ENCODE peak calls at places on chromosome 15, in seven cellular contexts. V, D, C, M, T, O and B are unnamed samples. For H3K27me3, the result is how much of the 10 kb centered on the place peaks cover.

GRCh38 chr15:74314897-74315438 is 52.5 kb downstream of the CYP11A1 start:
- DNase-seq in V (no peak), D (no peak), C (no peak), M (no peak), T (no peak), O (no peak), B (no peak)

GRCh38 chr15:24899367-24899766 is 55.4 kb upstream of the SNRPN start:
- DNase-seq in V (no peak), D (no peak), C (no peak), M (no peak), T (no peak), O (peak), B (no peak)

GRCh38 chr15:91129436-91129835 is 29.4 kb downstream of the SV2B start:
- DNase-seq in V (no peak), D (no peak), C (no peak), M (no peak), T (no peak), O (no peak), B (no peak)

GRCh38 chr15:66679657-66680108 is 22.4 kb upstream of the SMAD6 start:
- DNase-seq in V (peak), D (no peak), C (no peak), M (peak), T (no peak), O (peak), B (peak)

GRCh38 chr15:67118808-67119207 is 53.4 kb downstream of the SMAD3 start:
- DNase-seq in V (no peak), D (no peak), C (no peak), M (no peak), T (no peak), O (no peak), B (no peak)

GRCh38 chr15:93982226-93982641 is 249.1 kb upstream of the MCTP2 start:
- DNase-seq in V (no peak), D (no peak), C (no peak), M (no peak), T (no peak), O (no peak), B (no peak)

GRCh38 chr15:74317820-74318375 is 49.5 kb downstream of the CYP11A1 start:
- DNase-seq in V (no peak), D (no peak), C (peak), M (no peak), T (peak), O (peak), B (peak)

GRCh38 chr15:52008698-52009434 is 10.2 kb upstream of the MAPK6 start:
- DNase-seq in V (peak), D (no peak), C (no peak), M (no peak), T (no peak), O (no peak), B (no peak)

GRCh38 chr15:36601497-36601932 is 22.1 kb downstream of the CDIN1 start:
- DNase-seq in V (no peak), D (no peak), C (peak), M (no peak), T (no peak), O (peak), B (peak)

GRCh38 chr15:29904731-29905417 is 82.6 kb upstream of the TJP1 start:
- DNase-seq in V (no peak), D (no peak), C (no peak), M (no peak), T (no peak), O (peak), B (no peak)

GRCh38 chr15:96268421-96269204 is 61.9 kb upstream of the NR2F2 start:
- DNase-seq in V (no peak), D (no peak), C (no peak), M (no peak), T (no peak), O (peak), B (no peak)

GRCh38 chr15:47717036-47717611 is at the start of gene SEMA6D:
- DNase-seq in V (peak), D (no peak), C (no peak), M (peak), T (peak), O (peak), B (peak)

GRCh38 chr15:74203914-74204431 is 1.4 kb upstream of the STRA6 start:
- DNase-seq in V (no peak), D (no peak), C (peak), M (peak), T (no peak), O (peak), B (peak)

GRCh38 chr15:47674576-47675232 is 42.6 kb upstream of the SEMA6D start:
- DNase-seq in V (no peak), D (no peak), C (no peak), M (no peak), T (no peak), O (no peak), B (no peak)

GRCh38 chr15:34318277-34319079 is 19.1 kb downstream of the SLC12A6 start:
- DNase-seq in V (peak), D (peak), C (no peak), M (peak), T (peak), O (peak), B (no peak)

GRCh38 chr15:67065531-67066005 is at the start of gene SMAD3:
- DNase-seq in V (peak), D (peak), C (peak), M (peak), T (peak), O (peak), B (peak)

GRCh38 chr15:77064539-77065308 is 6.2 kb downstream of the TSPAN3 start:
- DNase-seq in V (no peak), D (no peak), C (no peak), M (no peak), T (no peak), O (peak), B (peak)

GRCh38 chr15:22236469-22236868 is 156.1 kb downstream of the OR4M2 start:
- DNase-seq in V (no peak), D (no peak), C (no peak), M (no peak), T (no peak), O (no peak), B (no peak)

GRCh38 chr15:85587707-85588441 is 206.9 kb downstream of the KLHL25 start:
- DNase-seq in V (no peak), D (peak), C (no peak), M (no peak), T (no peak), O (peak), B (peak)

GRCh38 chr15:53539878-53540277 is 219.6 kb downstream of the WDR72 start:
- DNase-seq in V (no peak), D (no peak), C (no peak), M (no peak), T (no peak), O (no peak), B (no peak)

GRCh38 chr15:80494311-80494710 is 90.1 kb downstream of the ARNT2 start:
- DNase-seq in V (no peak), D (no peak), C (no peak), M (no peak), T (no peak), O (peak), B (peak)

GRCh38 chr15:76931397-76932089 is at the start of gene RCN2:
- DNase-seq in V (peak), D (peak), C (peak), M (peak), T (peak), O (peak), B (peak)

GRCh38 chr15:93523490-93523889 is 434.5 kb upstream of the RGMA start:
- DNase-seq in V (no peak), D (no peak), C (no peak), M (no peak), T (no peak), O (no peak), B (no peak)

GRCh38 chr15:31758126-31758525 is 272.2 kb upstream of the CHRNA7 start:
- DNase-seq in V (no peak), D (peak), C (no peak), M (no peak), T (peak), O (peak), B (peak)

GRCh38 chr15:33671456-33671855 is 296.8 kb upstream of the CHRM5 start:
- DNase-seq in V (no peak), D (no peak), C (no peak), M (no peak), T (no peak), O (no peak), B (no peak)

GRCh38 chr15:27747997-27748396 is 351.1 kb downstream of the OCA2 start:
- DNase-seq in V (no peak), D (no peak), C (no peak), M (no peak), T (no peak), O (no peak), B (no peak)

GRCh38 chr15:31528846-31529245 is 202.2 kb downstream of the KLF13 start:
- DNase-seq in V (no peak), D (no peak), C (no peak), M (no peak), T (no peak), O (no peak), B (no peak)

GRCh38 chr15:95937128-95937528 is 393.4 kb upstream of the NR2F2 start:
- DNase-seq in V (no peak), D (no peak), C (no peak), M (no peak), T (no peak), O (peak), B (peak)

GRCh38 chr15:89383635-89384604 is 49.3 kb upstream of the POLG start:
- DNase-seq in V (peak), D (no peak), C (no peak), M (peak), T (peak), O (peak), B (no peak)

GRCh38 chr15:67142142-67143092 is 77.0 kb downstream of the SMAD3 start:
- DNase-seq in V (no peak), D (no peak), C (no peak), M (no peak), T (no peak), O (peak), B (peak)

GRCh38 chr15:72482275-72482674 is 8.1 kb downstream of the ARIH1 start:
- DNase-seq in V (no peak), D (no peak), C (no peak), M (no peak), T (no peak), O (no peak), B (no peak)

GRCh38 chr15:74892313-74892712 is 2.5 kb downstream of the MPI start:
- DNase-seq in V (no peak), D (no peak), C (no peak), M (no peak), T (peak), O (no peak), B (no peak)

GRCh38 chr15:101348643-101349496 is 53.8 kb upstream of the SNRPA1 start:
- DNase-seq in V (peak), D (no peak), C (no peak), M (no peak), T (peak), O (no peak), B (no peak)

GRCh38 chr15:26065723-26066122 is 202.6 kb upstream of the ATP10A start:
- DNase-seq in V (no peak), D (no peak), C (no peak), M (no peak), T (no peak), O (no peak), B (no peak)
- TF ChIP-seq CTCF in V (no peak), D (no peak), C (no peak), M (peak), T (no peak), O (no peak), B (no peak)

GRCh38 chr15:63256433-63256884 is 20.9 kb upstream of the APH1B start:
- DNase-seq in V (no peak), D (no peak), C (no peak), M (no peak), T (no peak), O (peak), B (peak)
- H3K27ac ChIP-seq in V (no peak), D (no peak), C (peak), M (peak), T (no peak), O (no peak), B (peak)

GRCh38 chr15:40291088-40291574 is 8.3 kb upstream of the ANKRD63 start:
- DNase-seq in V (peak), D (no peak), C (no peak), M (peak), T (peak), O (peak), B (peak)

GRCh38 chr15:40290540-40291087 is 7.8 kb upstream of the ANKRD63 start:
- DNase-seq in V (no peak), D (no peak), C (no peak), M (no peak), T (no peak), O (no peak), B (no peak)

GRCh38 chr15:40286794-40287193 is 3.9 kb upstream of the ANKRD63 start:
- DNase-seq in V (no peak), D (no peak), C (no peak), M (no peak), T (no peak), O (no peak), B (no peak)

GRCh38 chr15:40287968-40288367 is 5.1 kb upstream of the ANKRD63 start:
- DNase-seq in V (no peak), D (no peak), C (no peak), M (no peak), T (no peak), O (no peak), B (no peak)

DNA sequence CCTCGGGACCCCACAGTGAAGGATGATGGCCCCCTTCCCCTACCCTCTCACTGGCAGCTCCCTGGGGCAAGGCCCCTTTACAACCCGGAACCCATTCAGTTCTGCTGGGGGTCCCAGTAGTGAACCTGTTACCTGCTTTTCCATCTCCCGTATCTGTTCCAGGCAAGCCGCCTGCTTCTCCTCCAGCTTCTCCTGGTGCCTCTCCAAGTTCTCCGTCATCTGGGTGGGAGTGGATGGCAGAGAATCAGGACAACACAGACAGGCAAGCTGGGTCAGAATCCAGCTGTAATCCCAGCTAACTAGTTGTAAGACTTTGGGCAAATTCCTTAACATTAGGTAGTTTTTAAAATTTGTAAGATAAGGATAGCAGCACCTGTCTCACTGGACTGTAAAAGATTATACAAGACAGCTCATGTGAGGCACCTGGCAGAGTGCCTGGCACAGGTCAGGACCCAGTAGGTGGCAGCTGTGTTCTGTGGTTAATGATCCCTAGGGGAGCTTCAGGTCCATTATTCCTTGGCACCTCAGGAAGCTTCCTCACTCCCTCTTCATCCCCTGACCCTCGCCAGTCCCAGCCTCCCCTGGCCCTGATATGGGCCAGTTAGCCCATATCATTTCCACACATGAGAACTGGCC is 6.4 kb upstream of the ANKRD63 start:
- DNase-seq in V (peak), D (no peak), C (no peak), M (no peak), T (peak), O (no peak), B (no peak)
- H3K27me3 ChIP-seq in V (under half), D (under half), C (under half), M (under half), T (under half), O (half or more), B (under half)

GRCh38 chr15:60215225-60215963 is 182.4 kb downstream of the ANXA2 start:
- DNase-seq in V (no peak), D (no peak), C (no peak), M (peak), T (no peak), O (no peak), B (no peak)
- TF ChIP-seq CTCF in V (no peak), D (peak), C (no peak), M (peak), T (no peak), O (no peak), B (no peak)

GRCh38 chr15:40183636-40184463 is 23.0 kb downstream of the BUB1B start:
- DNase-seq in V (no peak), D (no peak), C (no peak), M (no peak), T (no peak), O (no peak), B (no peak)
- H3K27ac ChIP-seq in V (no peak), D (no peak), C (no peak), M (no peak), T (no peak), O (no peak), B (no peak)

DNA sequence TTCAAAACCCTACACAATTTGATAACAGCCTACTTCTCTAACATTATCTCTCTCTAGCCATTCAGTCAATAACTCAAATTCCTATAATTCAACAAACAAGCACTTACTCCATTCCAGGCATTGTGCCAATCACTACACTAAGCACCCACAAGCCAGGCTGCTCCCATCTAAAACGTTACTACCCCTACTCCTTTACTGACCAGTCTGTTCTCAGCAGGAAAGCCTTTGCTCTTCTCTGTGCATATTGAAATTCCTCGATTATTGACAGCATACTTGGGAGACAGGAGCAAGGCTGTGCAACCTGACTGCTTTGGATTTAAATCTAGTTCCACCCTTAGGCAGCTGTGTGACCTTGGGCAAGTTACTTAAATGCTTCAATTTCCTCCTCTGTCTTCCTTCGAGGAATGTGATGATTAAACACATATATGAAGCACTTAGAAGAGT is 177.2 kb upstream of the THBS1 start:
- DNase-seq in V (no peak), D (no peak), C (no peak), M (no peak), T (no peak), O (peak), B (peak)
- H3K27me3 ChIP-seq in V (under half), D (under half), C (under half), M (under half), T (under half), O (under half), B (under half)